ENCODE peak calls at places on chromosomes 5 and 9, in nine cellular contexts. One of them, this sample, is unnamed.

GRCh38 chr5:35135239-35135700 is 87.5 kb upstream of the AGXT2 start:
- DNase-seq in OCI-LY7: no peak
- DNase-seq in mammary epithelial cell: no peak
- DNase-seq in AG04450: no peak
- DNase-seq in tibial nerve: no peak
- DNase-seq in sigmoid colon: no peak
- DNase-seq in breast epithelium: no peak
- DNase-seq in GM23338: no peak
- DNase-seq in dorsolateral prefrontal cortex: no peak
- DNase-seq in this sample: no peak

GRCh38 chr5:68421667-68422220 is 206.2 kb downstream of the PIK3R1 start:
- DNase-seq in OCI-LY7: no peak
- DNase-seq in mammary epithelial cell: no peak
- DNase-seq in AG04450: no peak
- DNase-seq in tibial nerve: no peak
- DNase-seq in sigmoid colon: no peak
- DNase-seq in breast epithelium: no peak
- DNase-seq in GM23338: no peak
- DNase-seq in dorsolateral prefrontal cortex: no peak
- DNase-seq in this sample: no peak

GRCh38 chr5:118703241-118703640 is 285.1 kb downstream of the DTWD2 start:
- DNase-seq in OCI-LY7: no peak
- DNase-seq in mammary epithelial cell: no peak
- DNase-seq in AG04450: no peak
- DNase-seq in tibial nerve: no peak
- DNase-seq in sigmoid colon: no peak
- DNase-seq in breast epithelium: no peak
- DNase-seq in GM23338: no peak
- DNase-seq in dorsolateral prefrontal cortex: no peak
- DNase-seq in this sample: no peak

GRCh38 chr9:37667706-37668672 is 17.2 kb downstream of the FRMPD1 start:
- DNase-seq in OCI-LY7: no peak
- DNase-seq in mammary epithelial cell: no peak
- DNase-seq in AG04450: no peak
- DNase-seq in tibial nerve: no peak
- DNase-seq in sigmoid colon: no peak
- DNase-seq in breast epithelium: no peak
- DNase-seq in GM23338: peak; percentile 87
- DNase-seq in dorsolateral prefrontal cortex: no peak
- DNase-seq in this sample: no peak

GRCh38 chr5:180271205-180271604 is 20.7 kb downstream of the MAPK9 start:
- DNase-seq in OCI-LY7: no peak
- DNase-seq in mammary epithelial cell: no peak
- DNase-seq in AG04450: no peak
- DNase-seq in tibial nerve: no peak
- DNase-seq in sigmoid colon: no peak
- DNase-seq in breast epithelium: no peak
- DNase-seq in GM23338: no peak
- DNase-seq in dorsolateral prefrontal cortex: no peak
- DNase-seq in this sample: no peak

GRCh38 chr5:57221049-57221568 is 47.2 kb downstream of the GPBP1 start:
- DNase-seq in OCI-LY7: peak; percentile 68
- DNase-seq in mammary epithelial cell: peak; percentile 37
- DNase-seq in AG04450: no peak
- DNase-seq in tibial nerve: peak; percentile 80
- DNase-seq in sigmoid colon: no peak
- DNase-seq in breast epithelium: no peak
- DNase-seq in GM23338: peak; percentile 73
- DNase-seq in dorsolateral prefrontal cortex: no peak
- DNase-seq in this sample: no peak

GRCh38 chr5:150621301-150621700 is 19.2 kb upstream of the SYNPO start:
- DNase-seq in OCI-LY7: no peak
- DNase-seq in mammary epithelial cell: no peak
- DNase-seq in AG04450: no peak
- DNase-seq in tibial nerve: no peak
- DNase-seq in sigmoid colon: no peak
- DNase-seq in breast epithelium: no peak
- DNase-seq in GM23338: no peak
- DNase-seq in dorsolateral prefrontal cortex: no peak
- DNase-seq in this sample: no peak

GRCh38 chr9:16267336-16268036 is 603.0 kb downstream of the BNC2 start:
- DNase-seq in OCI-LY7: no peak
- DNase-seq in mammary epithelial cell: no peak
- DNase-seq in AG04450: no peak
- DNase-seq in tibial nerve: no peak
- DNase-seq in sigmoid colon: no peak
- DNase-seq in breast epithelium: no peak
- DNase-seq in GM23338: no peak
- DNase-seq in dorsolateral prefrontal cortex: no peak
- DNase-seq in this sample: no peak

GRCh38 chr9:79165006-79165405 is 406.8 kb upstream of the TLE4 start:
- DNase-seq in OCI-LY7: no peak
- DNase-seq in mammary epithelial cell: peak; percentile 56
- DNase-seq in AG04450: peak; percentile 23
- DNase-seq in tibial nerve: no peak
- DNase-seq in sigmoid colon: no peak
- DNase-seq in breast epithelium: no peak
- DNase-seq in GM23338: no peak
- DNase-seq in dorsolateral prefrontal cortex: no peak
- DNase-seq in this sample: no peak

GRCh38 chr5:31854181-31854624 is 215.3 kb downstream of the PDZD2 start:
- DNase-seq in OCI-LY7: no peak
- DNase-seq in mammary epithelial cell: peak; percentile 78
- DNase-seq in AG04450: peak; percentile 4
- DNase-seq in tibial nerve: peak; percentile 23
- DNase-seq in sigmoid colon: peak; percentile 73
- DNase-seq in breast epithelium: no peak
- DNase-seq in GM23338: peak; percentile 86
- DNase-seq in dorsolateral prefrontal cortex: peak; percentile 7
- DNase-seq in this sample: no peak

GRCh38 chr5:116685069-116685468 is 110.4 kb upstream of the SEMA6A start:
- DNase-seq in OCI-LY7: no peak
- DNase-seq in mammary epithelial cell: no peak
- DNase-seq in AG04450: no peak
- DNase-seq in tibial nerve: no peak
- DNase-seq in sigmoid colon: no peak
- DNase-seq in breast epithelium: no peak
- DNase-seq in GM23338: no peak
- DNase-seq in dorsolateral prefrontal cortex: no peak
- DNase-seq in this sample: no peak

GRCh38 chr9:96344458-96345180 is 38.9 kb downstream of the SLC35D2 start:
- DNase-seq in OCI-LY7: peak; percentile 2
- DNase-seq in mammary epithelial cell: peak; percentile 76
- DNase-seq in AG04450: peak; percentile 87
- DNase-seq in tibial nerve: peak; percentile 34
- DNase-seq in sigmoid colon: peak; percentile 87
- DNase-seq in breast epithelium: no peak
- DNase-seq in GM23338: peak; percentile 81
- DNase-seq in dorsolateral prefrontal cortex: peak; percentile 41
- DNase-seq in this sample: peak; percentile 86

GRCh38 chr9:126521551-126521950 is 92.2 kb upstream of the LMX1B start:
- DNase-seq in OCI-LY7: no peak
- DNase-seq in mammary epithelial cell: no peak
- DNase-seq in AG04450: no peak
- DNase-seq in tibial nerve: no peak
- DNase-seq in sigmoid colon: no peak
- DNase-seq in breast epithelium: no peak
- DNase-seq in GM23338: no peak
- DNase-seq in dorsolateral prefrontal cortex: no peak
- DNase-seq in this sample: no peak

GRCh38 chr5:179504191-179504590 is 46.2 kb upstream of the RUFY1 start:
- DNase-seq in OCI-LY7: no peak
- DNase-seq in mammary epithelial cell: no peak
- DNase-seq in AG04450: no peak
- DNase-seq in tibial nerve: no peak
- DNase-seq in sigmoid colon: no peak
- DNase-seq in breast epithelium: no peak
- DNase-seq in GM23338: no peak
- DNase-seq in dorsolateral prefrontal cortex: no peak
- DNase-seq in this sample: no peak

GRCh38 chr5:128273736-128274135 is 190.2 kb downstream of the SLC12A2 start:
- DNase-seq in OCI-LY7: no peak
- DNase-seq in mammary epithelial cell: no peak
- DNase-seq in AG04450: no peak
- DNase-seq in tibial nerve: no peak
- DNase-seq in sigmoid colon: no peak
- DNase-seq in breast epithelium: no peak
- DNase-seq in GM23338: no peak
- DNase-seq in dorsolateral prefrontal cortex: no peak
- DNase-seq in this sample: no peak

GRCh38 chr9:133221177-133221809 is 12.2 kb upstream of the OBP2B start:
- DNase-seq in OCI-LY7: no peak
- DNase-seq in mammary epithelial cell: no peak
- DNase-seq in AG04450: no peak
- DNase-seq in tibial nerve: no peak
- DNase-seq in sigmoid colon: peak; percentile 27
- DNase-seq in breast epithelium: no peak
- DNase-seq in GM23338: no peak
- DNase-seq in dorsolateral prefrontal cortex: no peak
- DNase-seq in this sample: no peak

GRCh38 chr9:122159026-122159924 is at the start of the genes MORN5 and NDUFA8:
- DNase-seq in OCI-LY7: peak; percentile 98
- DNase-seq in mammary epithelial cell: peak; percentile 92
- DNase-seq in AG04450: peak; percentile 92
- DNase-seq in tibial nerve: peak; percentile 94
- DNase-seq in sigmoid colon: peak; percentile 98
- DNase-seq in breast epithelium: peak; percentile 96
- DNase-seq in GM23338: peak; percentile 98
- DNase-seq in dorsolateral prefrontal cortex: peak; percentile 88
- DNase-seq in this sample: peak; percentile 97

GRCh38 chr9:122159925-122160246 is 178 bp downstream of the MORN5 start:
- DNase-seq in OCI-LY7: no peak
- DNase-seq in mammary epithelial cell: no peak
- DNase-seq in AG04450: no peak
- DNase-seq in tibial nerve: no peak
- DNase-seq in sigmoid colon: no peak
- DNase-seq in breast epithelium: no peak
- DNase-seq in GM23338: no peak
- DNase-seq in dorsolateral prefrontal cortex: no peak
- DNase-seq in this sample: no peak

GRCh38 chr9:122162415-122162814 is 2.7 kb downstream of the MORN5 start:
- DNase-seq in OCI-LY7: no peak
- DNase-seq in mammary epithelial cell: no peak
- DNase-seq in AG04450: no peak
- DNase-seq in tibial nerve: no peak
- DNase-seq in sigmoid colon: no peak
- DNase-seq in breast epithelium: no peak
- DNase-seq in GM23338: no peak
- DNase-seq in dorsolateral prefrontal cortex: no peak
- DNase-seq in this sample: no peak

GRCh38 chr9:122158202-122158601 is 1.4 kb downstream of the NDUFA8 start:
- DNase-seq in OCI-LY7: peak; percentile 72
- DNase-seq in mammary epithelial cell: peak; percentile 39
- DNase-seq in AG04450: peak; percentile 16
- DNase-seq in tibial nerve: no peak
- DNase-seq in sigmoid colon: no peak
- DNase-seq in breast epithelium: no peak
- DNase-seq in GM23338: peak; percentile 71
- DNase-seq in dorsolateral prefrontal cortex: no peak
- DNase-seq in this sample: no peak
- H3K4me3 ChIP-seq in OCI-LY7: no peak overlapping the region
- H3K4me3 ChIP-seq in mammary epithelial cell: no peak overlapping the region
- H3K4me3 ChIP-seq in AG04450: peak overlapping the region; percentile 18
- H3K4me3 ChIP-seq in tibial nerve: no peak overlapping the region
- H3K4me3 ChIP-seq in sigmoid colon: no peak overlapping the region
- H3K4me3 ChIP-seq in breast epithelium: no peak overlapping the region
- H3K4me3 ChIP-seq in GM23338: no peak overlapping the region
- H3K4me3 ChIP-seq in dorsolateral prefrontal cortex: peak overlapping the region; percentile 95
- H3K4me3 ChIP-seq in this sample: peak overlapping the region; percentile 1

GRCh38 chr5:33227746-33228145 is 213.0 kb upstream of the TARS1 start:
- DNase-seq in OCI-LY7: no peak
- DNase-seq in mammary epithelial cell: no peak
- DNase-seq in AG04450: no peak
- DNase-seq in tibial nerve: no peak
- DNase-seq in sigmoid colon: no peak
- DNase-seq in breast epithelium: no peak
- DNase-seq in GM23338: peak; percentile 53
- DNase-seq in dorsolateral prefrontal cortex: no peak
- DNase-seq in this sample: no peak

GRCh38 chr5:33229216-33229615 is 211.5 kb upstream of the TARS1 start:
- DNase-seq in OCI-LY7: no peak
- DNase-seq in mammary epithelial cell: no peak
- DNase-seq in AG04450: no peak
- DNase-seq in tibial nerve: no peak
- DNase-seq in sigmoid colon: no peak
- DNase-seq in breast epithelium: no peak
- DNase-seq in GM23338: no peak
- DNase-seq in dorsolateral prefrontal cortex: no peak
- DNase-seq in this sample: no peak

GRCh38 chr5:33227247-33227646 is 213.5 kb upstream of the TARS1 start:
- DNase-seq in OCI-LY7: no peak
- DNase-seq in mammary epithelial cell: no peak
- DNase-seq in AG04450: no peak
- DNase-seq in tibial nerve: no peak
- DNase-seq in sigmoid colon: no peak
- DNase-seq in breast epithelium: no peak
- DNase-seq in GM23338: no peak
- DNase-seq in dorsolateral prefrontal cortex: no peak
- DNase-seq in this sample: no peak

GRCh38 chr5:33230467-33231078 is 210.2 kb upstream of the TARS1 start:
- DNase-seq in OCI-LY7: no peak
- DNase-seq in mammary epithelial cell: no peak
- DNase-seq in AG04450: no peak
- DNase-seq in tibial nerve: no peak
- DNase-seq in sigmoid colon: no peak
- DNase-seq in breast epithelium: no peak
- DNase-seq in GM23338: no peak
- DNase-seq in dorsolateral prefrontal cortex: no peak
- DNase-seq in this sample: no peak

GRCh38 chr5:33228149-33228548 is 212.6 kb upstream of the TARS1 start:
- DNase-seq in OCI-LY7: no peak
- DNase-seq in mammary epithelial cell: no peak
- DNase-seq in AG04450: no peak
- DNase-seq in tibial nerve: no peak
- DNase-seq in sigmoid colon: no peak
- DNase-seq in breast epithelium: no peak
- DNase-seq in GM23338: no peak
- DNase-seq in dorsolateral prefrontal cortex: no peak
- DNase-seq in this sample: no peak
- H3K27ac ChIP-seq in OCI-LY7: no peak overlapping the region
- H3K27ac ChIP-seq in mammary epithelial cell: no peak overlapping the region
- H3K27ac ChIP-seq in AG04450: no peak overlapping the region
- H3K27ac ChIP-seq in tibial nerve: no peak overlapping the region
- H3K27ac ChIP-seq in sigmoid colon: peak overlapping the region; percentile 39
- H3K27ac ChIP-seq in breast epithelium: no peak overlapping the region
- H3K27ac ChIP-seq in GM23338: no peak overlapping the region
- H3K27ac ChIP-seq in dorsolateral prefrontal cortex: no peak overlapping the region
- H3K27ac ChIP-seq in this sample: no peak overlapping the region

GRCh38 chr5:176744584-176744965 is 65.8 kb upstream of the UNC5A start:
- DNase-seq in OCI-LY7: no peak
- DNase-seq in mammary epithelial cell: no peak
- DNase-seq in AG04450: no peak
- DNase-seq in tibial nerve: no peak
- DNase-seq in sigmoid colon: no peak
- DNase-seq in breast epithelium: no peak
- DNase-seq in GM23338: peak; percentile 72
- DNase-seq in dorsolateral prefrontal cortex: no peak
- DNase-seq in this sample: no peak
- TF ChIP-seq CTCF in OCI-LY7: peak; percentile 64
- TF ChIP-seq CTCF in mammary epithelial cell: peak; percentile 28
- TF ChIP-seq CTCF in AG04450: peak; percentile 33
- TF ChIP-seq CTCF in tibial nerve: no peak
- TF ChIP-seq CTCF in sigmoid colon: no peak
- TF ChIP-seq CTCF in breast epithelium: no peak
- TF ChIP-seq CTCF in GM23338: peak; percentile 68
- TF ChIP-seq CTCF in dorsolateral prefrontal cortex: peak; percentile 27
- TF ChIP-seq CTCF in this sample: no peak

GRCh38 chr5:132429451-132430440 is 60.2 kb downstream of the SLC22A5 start:
- DNase-seq in OCI-LY7: no peak
- DNase-seq in mammary epithelial cell: no peak
- DNase-seq in AG04450: no peak
- DNase-seq in tibial nerve: no peak
- DNase-seq in sigmoid colon: no peak
- DNase-seq in breast epithelium: no peak
- DNase-seq in GM23338: no peak
- DNase-seq in dorsolateral prefrontal cortex: no peak
- DNase-seq in this sample: peak; percentile 26
- H3K4me3 ChIP-seq in OCI-LY7: no peak overlapping the region
- H3K4me3 ChIP-seq in mammary epithelial cell: no peak overlapping the region
- H3K4me3 ChIP-seq in AG04450: no peak overlapping the region
- H3K4me3 ChIP-seq in tibial nerve: no peak overlapping the region
- H3K4me3 ChIP-seq in sigmoid colon: no peak overlapping the region
- H3K4me3 ChIP-seq in breast epithelium: no peak overlapping the region
- H3K4me3 ChIP-seq in GM23338: no peak overlapping the region
- H3K4me3 ChIP-seq in dorsolateral prefrontal cortex: no peak overlapping the region
- H3K4me3 ChIP-seq in this sample: no peak overlapping the region